ENCODE peak calls at places on chromosomes 12 and 14, in seven cellular contexts. One of them, this sample, is unnamed.

GRCh38 chr12:52398176-52398575 is 8.0 kb downstream of the KRT82 start:
- DNase-seq in K562: no peak
- DNase-seq in HepG2: no peak
- DNase-seq in A549: no peak
- DNase-seq in H1: no peak
- DNase-seq in GM12878: no peak
- DNase-seq in SK-N-SH: no peak
- DNase-seq in this sample: no peak

GRCh38 chr12:51156366-51156765 is 16.6 kb downstream of the TFCP2 start:
- DNase-seq in K562: no peak
- DNase-seq in HepG2: no peak
- DNase-seq in A549: no peak
- DNase-seq in H1: peak
- DNase-seq in GM12878: no peak
- DNase-seq in SK-N-SH: no peak
- DNase-seq in this sample: no peak

GRCh38 chr12:28933864-28934527 is 215.1 kb upstream of the FAR2 start:
- DNase-seq in K562: no peak
- DNase-seq in HepG2: no peak
- DNase-seq in A549: no peak
- DNase-seq in H1: no peak
- DNase-seq in GM12878: no peak
- DNase-seq in SK-N-SH: no peak
- DNase-seq in this sample: peak

GRCh38 chr14:100307215-100308111 is 1.2 kb upstream of the SLC25A29 start:
- DNase-seq in K562: no peak
- DNase-seq in HepG2: no peak
- DNase-seq in A549: no peak
- DNase-seq in H1: peak
- DNase-seq in GM12878: no peak
- DNase-seq in SK-N-SH: peak
- DNase-seq in this sample: peak

GRCh38 chr14:59358105-59358504 is 107.1 kb downstream of the GPR135 start:
- DNase-seq in K562: peak
- DNase-seq in HepG2: peak
- DNase-seq in A549: peak
- DNase-seq in H1: no peak
- DNase-seq in GM12878: no peak
- DNase-seq in SK-N-SH: peak
- DNase-seq in this sample: peak

GRCh38 chr12:20268121-20268732 is 100.1 kb upstream of the PDE3A start:
- DNase-seq in K562: no peak
- DNase-seq in HepG2: no peak
- DNase-seq in A549: no peak
- DNase-seq in H1: no peak
- DNase-seq in GM12878: no peak
- DNase-seq in SK-N-SH: no peak
- DNase-seq in this sample: peak

GRCh38 chr12:50188875-50189575 is 21.9 kb upstream of the CERS5 start:
- DNase-seq in K562: peak
- DNase-seq in HepG2: no peak
- DNase-seq in A549: no peak
- DNase-seq in H1: no peak
- DNase-seq in GM12878: no peak
- DNase-seq in SK-N-SH: no peak
- DNase-seq in this sample: no peak

GRCh38 chr12:128970110-128970509 is 116.8 kb downstream of the GLT1D1 start:
- DNase-seq in K562: no peak
- DNase-seq in HepG2: no peak
- DNase-seq in A549: no peak
- DNase-seq in H1: no peak
- DNase-seq in GM12878: no peak
- DNase-seq in SK-N-SH: no peak
- DNase-seq in this sample: no peak

GRCh38 chr12:68867606-68868005 is 59.6 kb downstream of the MDM2 start:
- DNase-seq in K562: no peak
- DNase-seq in HepG2: no peak
- DNase-seq in A549: no peak
- DNase-seq in H1: peak
- DNase-seq in GM12878: no peak
- DNase-seq in SK-N-SH: no peak
- DNase-seq in this sample: no peak

GRCh38 chr12:131869871-131870418 is 24.5 kb upstream of the ULK1 start:
- DNase-seq in K562: no peak
- DNase-seq in HepG2: no peak
- DNase-seq in A549: peak
- DNase-seq in H1: no peak
- DNase-seq in GM12878: no peak
- DNase-seq in SK-N-SH: peak
- DNase-seq in this sample: peak

GRCh38 chr14:89629383-89629782 is 212.3 kb upstream of the FOXN3 start:
- DNase-seq in K562: no peak
- DNase-seq in HepG2: no peak
- DNase-seq in A549: no peak
- DNase-seq in H1: no peak
- DNase-seq in GM12878: no peak
- DNase-seq in SK-N-SH: no peak
- DNase-seq in this sample: no peak

GRCh38 chr14:29822430-29822709 is 105.3 kb downstream of the PRKD1 start:
- DNase-seq in K562: no peak
- DNase-seq in HepG2: no peak
- DNase-seq in A549: no peak
- DNase-seq in H1: no peak
- DNase-seq in GM12878: no peak
- DNase-seq in SK-N-SH: no peak
- DNase-seq in this sample: peak

GRCh38 chr12:88338486-88338885 is 196.4 kb downstream of the TMTC3 start:
- DNase-seq in K562: no peak
- DNase-seq in HepG2: no peak
- DNase-seq in A549: no peak
- DNase-seq in H1: no peak
- DNase-seq in GM12878: no peak
- DNase-seq in SK-N-SH: no peak
- DNase-seq in this sample: no peak

GRCh38 chr14:63893701-63894458 is 41.1 kb downstream of the SYNE2 start:
- DNase-seq in K562: no peak
- DNase-seq in HepG2: no peak
- DNase-seq in A549: no peak
- DNase-seq in H1: no peak
- DNase-seq in GM12878: no peak
- DNase-seq in SK-N-SH: no peak
- DNase-seq in this sample: peak

GRCh38 chr12:111143216-111143756 is 222.9 kb upstream of the MYL2 start:
- DNase-seq in K562: no peak
- DNase-seq in HepG2: no peak
- DNase-seq in A549: no peak
- DNase-seq in H1: no peak
- DNase-seq in GM12878: no peak
- DNase-seq in SK-N-SH: no peak
- DNase-seq in this sample: no peak

GRCh38 chr12:81274619-81275018 is 196.7 kb downstream of the ACSS3 start:
- DNase-seq in K562: no peak
- DNase-seq in HepG2: no peak
- DNase-seq in A549: no peak
- DNase-seq in H1: no peak
- DNase-seq in GM12878: no peak
- DNase-seq in SK-N-SH: no peak
- DNase-seq in this sample: no peak

GRCh38 chr14:68576031-68576430 is 216.8 kb downstream of the ZFP36L1 start:
- DNase-seq in K562: no peak
- DNase-seq in HepG2: no peak
- DNase-seq in A549: no peak
- DNase-seq in H1: no peak
- DNase-seq in GM12878: no peak
- DNase-seq in SK-N-SH: no peak
- DNase-seq in this sample: no peak

GRCh38 chr12:85348779-85349178 is 68.8 kb downstream of the ALX1 start:
- DNase-seq in K562: no peak
- DNase-seq in HepG2: no peak
- DNase-seq in A549: no peak
- DNase-seq in H1: no peak
- DNase-seq in GM12878: no peak
- DNase-seq in SK-N-SH: no peak
- DNase-seq in this sample: no peak
- TF ChIP-seq RFX5 in K562: no peak
- TF ChIP-seq RFX5 in HepG2: no peak
- TF ChIP-seq RFX5 in A549: no peak
- TF ChIP-seq RFX5 in H1: no peak
- TF ChIP-seq RFX5 in GM12878: no peak
- TF ChIP-seq RFX5 in SK-N-SH: no peak
- TF ChIP-seq RFX5 in this sample: no peak

GRCh38 chr14:75489480-75489837 is 32.8 kb upstream of the BATF start:
- DNase-seq in K562: no peak
- DNase-seq in HepG2: no peak
- DNase-seq in A549: no peak
- DNase-seq in H1: peak
- DNase-seq in GM12878: no peak
- DNase-seq in SK-N-SH: no peak
- DNase-seq in this sample: no peak

GRCh38 chr14:75482366-75482765 is 39.9 kb upstream of the BATF start:
- DNase-seq in K562: no peak
- DNase-seq in HepG2: no peak
- DNase-seq in A549: no peak
- DNase-seq in H1: no peak
- DNase-seq in GM12878: no peak
- DNase-seq in SK-N-SH: no peak
- DNase-seq in this sample: no peak

GRCh38 chr14:75486317-75486716 is 36.0 kb upstream of the BATF start:
- DNase-seq in K562: peak
- DNase-seq in HepG2: no peak
- DNase-seq in A549: no peak
- DNase-seq in H1: no peak
- DNase-seq in GM12878: no peak
- DNase-seq in SK-N-SH: no peak
- DNase-seq in this sample: no peak

GRCh38 chr14:75487155-75487671 is 35.1 kb upstream of the BATF start:
- DNase-seq in K562: no peak
- DNase-seq in HepG2: no peak
- DNase-seq in A549: no peak
- DNase-seq in H1: peak
- DNase-seq in GM12878: peak
- DNase-seq in SK-N-SH: no peak
- DNase-seq in this sample: no peak

DNA sequence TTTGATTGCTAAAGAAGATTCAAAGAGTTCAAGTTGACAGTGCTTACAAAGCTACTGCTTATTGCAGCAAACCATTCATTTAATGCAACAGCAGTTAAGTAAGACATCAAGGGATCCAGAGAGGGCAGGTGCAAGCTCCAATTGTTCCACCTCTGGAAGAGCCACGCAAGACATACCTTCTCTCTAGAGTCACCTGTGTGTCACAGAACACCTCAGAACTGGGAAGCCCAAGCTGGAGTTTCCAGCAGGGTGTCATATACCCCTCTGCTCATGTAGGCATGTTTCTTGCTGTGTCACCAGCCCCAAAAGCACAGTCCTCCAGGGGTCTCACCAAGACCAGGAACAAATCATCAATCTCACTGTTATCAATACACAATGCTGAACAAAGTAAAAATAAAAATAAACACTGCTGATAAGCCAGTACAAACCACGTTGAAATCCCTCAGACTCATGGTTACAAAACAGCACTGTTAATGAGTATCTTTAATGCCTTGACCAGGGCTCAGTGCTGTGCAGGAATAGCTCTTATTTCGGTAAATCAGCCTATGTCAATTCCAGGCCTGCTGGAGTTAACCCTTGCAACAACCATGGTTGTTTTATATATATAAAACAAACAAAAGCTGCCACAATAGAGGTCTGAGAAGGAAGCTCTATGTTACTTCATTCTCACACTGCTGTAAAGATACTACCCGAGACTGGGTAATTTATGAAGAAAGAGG is 37.4 kb upstream of the BATF start:
- DNase-seq in K562: no peak
- DNase-seq in HepG2: no peak
- DNase-seq in A549: no peak
- DNase-seq in H1: peak
- DNase-seq in GM12878: no peak
- DNase-seq in SK-N-SH: no peak
- DNase-seq in this sample: no peak
- TF ChIP-seq RFX5 in K562: no peak
- TF ChIP-seq RFX5 in HepG2: no peak
- TF ChIP-seq RFX5 in A549: no peak
- TF ChIP-seq RFX5 in H1: no peak
- TF ChIP-seq RFX5 in GM12878: no peak
- TF ChIP-seq RFX5 in SK-N-SH: no peak
- TF ChIP-seq RFX5 in this sample: no peak

DNA sequence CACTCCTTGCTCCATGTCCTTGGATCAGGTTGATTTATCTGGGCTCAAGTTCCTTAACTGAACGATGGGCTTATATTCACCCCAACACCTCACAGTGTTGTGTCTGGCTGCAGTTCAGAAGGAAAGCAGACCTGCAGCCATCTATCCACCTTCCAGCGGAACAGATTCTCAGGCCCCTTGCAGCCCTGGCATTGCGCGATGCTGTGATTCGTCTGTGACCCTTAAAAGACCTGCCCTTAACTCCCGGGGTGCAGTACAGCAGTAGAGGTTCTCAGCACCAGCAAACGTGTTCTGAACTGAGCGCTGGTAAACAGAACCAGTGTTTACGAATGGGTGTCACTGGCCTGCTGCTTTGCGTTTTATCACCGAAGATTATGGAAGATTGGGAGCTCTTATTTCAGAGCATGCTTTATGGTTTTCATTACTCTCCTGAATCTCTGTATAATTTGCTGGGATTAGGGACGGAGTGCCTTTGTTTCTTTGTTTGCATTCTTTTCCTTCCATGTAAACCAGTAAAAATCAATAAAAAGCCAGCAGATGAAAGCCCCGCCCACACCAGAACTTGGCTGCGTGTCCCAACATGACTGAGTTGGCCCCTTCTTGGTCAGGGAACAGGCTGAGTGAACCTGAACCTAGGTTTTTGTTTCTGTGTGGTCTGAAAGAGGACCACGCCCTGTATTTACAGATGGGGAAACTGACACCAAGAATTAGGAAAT is 286.7 kb upstream of the CRY1 start:
- DNase-seq in K562: no peak
- DNase-seq in HepG2: peak
- DNase-seq in A549: peak
- DNase-seq in H1: no peak
- DNase-seq in GM12878: no peak
- DNase-seq in SK-N-SH: no peak
- DNase-seq in this sample: peak
- TF ChIP-seq RFX5 in K562: no peak
- TF ChIP-seq RFX5 in HepG2: no peak
- TF ChIP-seq RFX5 in A549: no peak
- TF ChIP-seq RFX5 in H1: no peak
- TF ChIP-seq RFX5 in GM12878: no peak
- TF ChIP-seq RFX5 in SK-N-SH: no peak
- TF ChIP-seq RFX5 in this sample: no peak

GRCh38 chr12:119326341-119326740 is 8.2 kb upstream of the CCDC60 start:
- DNase-seq in K562: no peak
- DNase-seq in HepG2: no peak
- DNase-seq in A549: no peak
- DNase-seq in H1: no peak
- DNase-seq in GM12878: no peak
- DNase-seq in SK-N-SH: no peak
- DNase-seq in this sample: no peak

GRCh38 chr12:119322324-119322723 is 12.2 kb upstream of the CCDC60 start:
- DNase-seq in K562: no peak
- DNase-seq in HepG2: no peak
- DNase-seq in A549: no peak
- DNase-seq in H1: no peak
- DNase-seq in GM12878: no peak
- DNase-seq in SK-N-SH: no peak
- DNase-seq in this sample: no peak

GRCh38 chr12:119328111-119328510 is 6.4 kb upstream of the CCDC60 start:
- DNase-seq in K562: peak
- DNase-seq in HepG2: peak
- DNase-seq in A549: peak
- DNase-seq in H1: peak
- DNase-seq in GM12878: no peak
- DNase-seq in SK-N-SH: peak
- DNase-seq in this sample: no peak
- TF ChIP-seq RFX5 in K562: no peak
- TF ChIP-seq RFX5 in HepG2: no peak
- TF ChIP-seq RFX5 in A549: no peak
- TF ChIP-seq RFX5 in H1: no peak
- TF ChIP-seq RFX5 in GM12878: no peak
- TF ChIP-seq RFX5 in SK-N-SH: no peak
- TF ChIP-seq RFX5 in this sample: no peak